ENCODE peak calls at places on chromosomes 13 and 19, in four cellular contexts. One of them, this sample, is unnamed.

GRCh38 chr13:29429496-29429895 is 166.0 kb downstream of the SLC7A1 start:
- DNase-seq in mesendoderm: no peak
- DNase-seq in mesenchymal stem cell: no peak
- DNase-seq in H1: no peak
- DNase-seq in this sample: no peak

GRCh38 chr13:35225582-35225981 is 250.9 kb downstream of the MAB21L1 start:
- DNase-seq in mesendoderm: peak; percentile 59
- DNase-seq in mesenchymal stem cell: no peak
- DNase-seq in H1: no peak
- DNase-seq in this sample: no peak

GRCh38 chr13:76886005-76886291 is 257 bp downstream of the KCTD12 start:
- DNase-seq in mesendoderm: no peak
- DNase-seq in mesenchymal stem cell: no peak
- DNase-seq in H1: peak; percentile 77
- DNase-seq in this sample: no peak

GRCh38 chr13:104984296-104984818 is 1551.1 kb downstream of the EFNB2 start:
- DNase-seq in mesendoderm: no peak
- DNase-seq in mesenchymal stem cell: peak; percentile 71
- DNase-seq in H1: no peak
- DNase-seq in this sample: peak; percentile 12

GRCh38 chr19:38210458-38210987 is 13.5 kb downstream of the DPF1 start:
- DNase-seq in mesendoderm: peak; percentile 91
- DNase-seq in mesenchymal stem cell: peak; percentile 38
- DNase-seq in H1: peak; percentile 90
- DNase-seq in this sample: peak; percentile 28

GRCh38 chr19:13986348-13986904 is 19.7 kb downstream of the RFX1 start:
- DNase-seq in mesendoderm: peak; percentile 93
- DNase-seq in mesenchymal stem cell: peak; percentile 77
- DNase-seq in H1: peak; percentile 85
- DNase-seq in this sample: peak; percentile 72

GRCh38 chr13:94710881-94711560 is 1.3 kb downstream of the SOX21 start:
- DNase-seq in mesendoderm: peak; percentile 50
- DNase-seq in mesenchymal stem cell: peak; percentile 20
- DNase-seq in H1: peak; percentile 78
- DNase-seq in this sample: no peak

GRCh38 chr13:101449971-101450748 is 2.3 kb upstream of the ITGBL1 start:
- DNase-seq in mesendoderm: no peak
- DNase-seq in mesenchymal stem cell: peak; percentile 83
- DNase-seq in H1: no peak
- DNase-seq in this sample: peak; percentile 93

GRCh38 chr19:4567584-4568071 is 8.1 kb upstream of the SEMA6B start:
- DNase-seq in mesendoderm: peak; percentile 76
- DNase-seq in mesenchymal stem cell: peak; percentile 41
- DNase-seq in H1: peak; percentile 99
- DNase-seq in this sample: peak; percentile 20

GRCh38 chr13:44932171-44932849 is 57.0 kb downstream of the NUFIP1 start:
- DNase-seq in mesendoderm: no peak
- DNase-seq in mesenchymal stem cell: peak; percentile 55
- DNase-seq in H1: no peak
- DNase-seq in this sample: peak; percentile 72

GRCh38 chr13:44930907-44931676 is 58.2 kb downstream of the NUFIP1 start:
- DNase-seq in mesendoderm: peak; percentile 44
- DNase-seq in mesenchymal stem cell: peak; percentile 62
- DNase-seq in H1: no peak
- DNase-seq in this sample: no peak

GRCh38 chr13:44927953-44928352 is 61.3 kb downstream of the NUFIP1 start:
- DNase-seq in mesendoderm: no peak
- DNase-seq in mesenchymal stem cell: peak; percentile 32
- DNase-seq in H1: no peak
- DNase-seq in this sample: peak; percentile 45

GRCh38 chr13:44929691-44930090 is 59.6 kb downstream of the NUFIP1 start:
- DNase-seq in mesendoderm: no peak
- DNase-seq in mesenchymal stem cell: no peak
- DNase-seq in H1: no peak
- DNase-seq in this sample: no peak

DNA sequence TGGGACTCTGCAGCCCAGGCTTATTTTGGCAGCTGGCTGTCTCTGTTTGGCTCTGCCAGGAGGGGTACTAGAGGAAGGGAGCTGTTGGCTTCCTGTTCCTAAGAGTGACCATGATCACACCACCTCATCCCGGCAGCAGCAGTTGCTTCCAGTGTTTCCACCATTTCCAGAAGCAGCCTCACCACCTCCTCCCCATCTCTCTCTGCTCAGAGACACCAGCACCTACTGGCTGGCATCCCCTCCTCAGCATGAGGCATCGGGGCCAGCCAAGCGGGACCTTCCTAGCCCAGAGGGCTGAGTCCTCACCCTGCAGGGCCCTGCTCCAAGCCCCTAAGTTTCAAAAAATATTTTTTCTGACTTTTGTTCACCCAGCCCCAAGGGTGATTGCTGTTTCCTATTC is 59.0 kb downstream of the NUFIP1 start:
- DNase-seq in mesendoderm: no peak
- DNase-seq in mesenchymal stem cell: no peak
- DNase-seq in H1: no peak
- DNase-seq in this sample: no peak
- H3K4me3 ChIP-seq in mesendoderm: no peak overlapping the region
- H3K4me3 ChIP-seq in mesenchymal stem cell: no peak overlapping the region
- H3K4me3 ChIP-seq in H1: no peak overlapping the region
- H3K4me3 ChIP-seq in this sample: no peak overlapping the region

GRCh38 chr13:110119943-110120905 is 186.7 kb downstream of the COL4A1 start:
- DNase-seq in mesendoderm: no peak
- DNase-seq in mesenchymal stem cell: no peak
- DNase-seq in H1: peak; percentile 35
- DNase-seq in this sample: peak; percentile 41
- H2BK120ac ChIP-seq in mesendoderm: no peak overlapping the region
- H2BK120ac ChIP-seq in mesenchymal stem cell: no peak overlapping the region
- H2BK120ac ChIP-seq in H1: no peak overlapping the region
- H2BK120ac ChIP-seq in this sample: no peak overlapping the region

DNA sequence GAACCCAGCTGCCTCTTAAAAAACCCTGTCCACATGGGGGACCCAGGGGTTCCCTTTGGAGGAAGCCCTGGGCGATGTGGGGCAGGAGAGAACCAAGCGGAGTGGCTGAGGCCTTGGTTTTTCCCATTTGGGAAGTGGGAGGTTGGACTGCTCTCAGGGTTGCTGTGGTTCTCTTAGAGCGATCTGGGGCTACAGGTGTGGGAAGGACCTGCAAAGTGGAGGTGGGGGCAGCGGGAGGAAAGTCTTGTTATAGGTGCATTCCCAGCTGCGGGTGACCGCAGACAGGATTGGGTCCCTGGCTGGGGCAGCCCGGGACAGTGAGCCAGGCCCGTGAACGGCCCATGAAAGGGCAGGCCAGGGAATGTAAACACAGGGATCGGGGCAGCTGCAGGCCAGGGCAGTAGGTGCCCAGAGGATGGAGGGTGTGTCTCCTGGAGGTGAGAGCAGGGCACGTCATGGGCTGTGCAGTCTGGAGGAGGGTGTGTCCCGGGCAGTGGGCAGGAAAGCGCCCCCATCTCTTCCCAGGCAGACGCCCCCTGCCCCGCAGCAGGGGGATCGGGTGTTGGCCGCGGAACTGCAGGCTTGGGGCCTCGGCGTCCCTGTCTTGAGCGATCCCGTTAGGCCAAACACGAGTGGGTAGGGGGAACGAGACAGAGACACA is 767 bp downstream of the SLC25A23 start:
- DNase-seq in mesendoderm: no peak
- DNase-seq in mesenchymal stem cell: no peak
- DNase-seq in H1: no peak
- DNase-seq in this sample: no peak
- H3K4me3 ChIP-seq in mesendoderm: peak overlapping the region; percentile 40
- H3K4me3 ChIP-seq in mesenchymal stem cell: peak overlapping the region; percentile 78
- H3K4me3 ChIP-seq in H1: peak overlapping the region; percentile 67
- H3K4me3 ChIP-seq in this sample: peak overlapping the region; percentile 58

GRCh38 chr19:34218818-34219164 is 35.6 kb upstream of the GARRE1 start:
- DNase-seq in mesendoderm: no peak
- DNase-seq in mesenchymal stem cell: no peak
- DNase-seq in H1: no peak
- DNase-seq in this sample: no peak
- H2BK120ac ChIP-seq in mesendoderm: no peak overlapping the region
- H2BK120ac ChIP-seq in mesenchymal stem cell: no peak overlapping the region
- H2BK120ac ChIP-seq in H1: no peak overlapping the region
- H2BK120ac ChIP-seq in this sample: no peak overlapping the region

DNA sequence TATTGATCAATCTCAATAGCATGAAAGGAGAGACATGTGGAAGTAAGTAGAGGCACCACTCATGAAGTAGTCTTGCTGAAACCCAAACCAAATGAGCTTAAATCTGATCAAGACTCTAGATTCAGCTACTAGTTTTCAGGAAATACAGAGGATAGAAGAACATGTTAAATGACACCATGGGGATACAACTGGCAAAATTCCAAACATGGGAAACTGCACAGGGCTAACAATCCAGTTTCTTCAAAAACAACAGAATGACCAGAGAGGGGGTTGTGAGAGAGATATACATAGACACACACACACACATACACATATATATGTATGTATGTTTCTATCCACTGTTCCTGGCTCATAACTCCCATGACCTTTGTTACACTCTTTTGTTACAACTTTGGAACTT is 44.8 kb downstream of the MRPL57 start:
- DNase-seq in mesendoderm: no peak
- DNase-seq in mesenchymal stem cell: no peak
- DNase-seq in H1: no peak
- DNase-seq in this sample: no peak
- H3K4me3 ChIP-seq in mesendoderm: no peak overlapping the region
- H3K4me3 ChIP-seq in mesenchymal stem cell: no peak overlapping the region
- H3K4me3 ChIP-seq in H1: no peak overlapping the region
- H3K4me3 ChIP-seq in this sample: no peak overlapping the region

GRCh38 chr19:51002101-51002532 is 713 bp upstream of the KLK8 start:
- DNase-seq in mesendoderm: no peak
- DNase-seq in mesenchymal stem cell: no peak
- DNase-seq in H1: no peak
- DNase-seq in this sample: no peak

GRCh38 chr19:51000981-51001380 is 423 bp downstream of the KLK8 start:
- DNase-seq in mesendoderm: peak; percentile 76
- DNase-seq in mesenchymal stem cell: no peak
- DNase-seq in H1: peak; percentile 67
- DNase-seq in this sample: no peak

GRCh38 chr19:51001495-51001894 is at the start of gene KLK8:
- DNase-seq in mesendoderm: peak; percentile 47
- DNase-seq in mesenchymal stem cell: no peak
- DNase-seq in H1: no peak
- DNase-seq in this sample: no peak

GRCh38 chr19:50998686-50999085 is 2.7 kb downstream of the KLK8 start:
- DNase-seq in mesendoderm: no peak
- DNase-seq in mesenchymal stem cell: no peak
- DNase-seq in H1: no peak
- DNase-seq in this sample: no peak

DNA sequence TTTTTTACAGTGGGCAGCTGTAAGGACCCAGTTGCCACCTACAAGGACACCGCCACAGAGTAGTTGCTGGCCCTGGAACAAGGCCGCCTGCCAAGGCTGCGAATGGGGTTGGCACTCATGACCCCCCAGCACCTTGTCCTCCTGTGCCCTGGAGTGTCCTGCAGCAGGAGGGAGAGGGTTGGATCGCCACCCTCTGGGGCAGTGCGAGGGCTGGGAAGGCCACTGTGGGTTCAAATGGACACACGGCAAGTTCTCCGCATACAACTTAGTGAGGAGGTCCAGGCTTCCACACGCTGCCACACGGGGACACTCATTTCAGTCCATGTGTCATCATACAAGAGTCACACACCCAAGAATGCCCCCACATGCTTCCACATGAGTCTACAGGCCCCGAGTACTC is 978 bp downstream of the KLK8 start:
- DNase-seq in mesendoderm: no peak
- DNase-seq in mesenchymal stem cell: no peak
- DNase-seq in H1: no peak
- DNase-seq in this sample: no peak
- H2BK120ac ChIP-seq in mesendoderm: no peak overlapping the region
- H2BK120ac ChIP-seq in mesenchymal stem cell: no peak overlapping the region
- H2BK120ac ChIP-seq in H1: no peak overlapping the region
- H2BK120ac ChIP-seq in this sample: no peak overlapping the region

DNA sequence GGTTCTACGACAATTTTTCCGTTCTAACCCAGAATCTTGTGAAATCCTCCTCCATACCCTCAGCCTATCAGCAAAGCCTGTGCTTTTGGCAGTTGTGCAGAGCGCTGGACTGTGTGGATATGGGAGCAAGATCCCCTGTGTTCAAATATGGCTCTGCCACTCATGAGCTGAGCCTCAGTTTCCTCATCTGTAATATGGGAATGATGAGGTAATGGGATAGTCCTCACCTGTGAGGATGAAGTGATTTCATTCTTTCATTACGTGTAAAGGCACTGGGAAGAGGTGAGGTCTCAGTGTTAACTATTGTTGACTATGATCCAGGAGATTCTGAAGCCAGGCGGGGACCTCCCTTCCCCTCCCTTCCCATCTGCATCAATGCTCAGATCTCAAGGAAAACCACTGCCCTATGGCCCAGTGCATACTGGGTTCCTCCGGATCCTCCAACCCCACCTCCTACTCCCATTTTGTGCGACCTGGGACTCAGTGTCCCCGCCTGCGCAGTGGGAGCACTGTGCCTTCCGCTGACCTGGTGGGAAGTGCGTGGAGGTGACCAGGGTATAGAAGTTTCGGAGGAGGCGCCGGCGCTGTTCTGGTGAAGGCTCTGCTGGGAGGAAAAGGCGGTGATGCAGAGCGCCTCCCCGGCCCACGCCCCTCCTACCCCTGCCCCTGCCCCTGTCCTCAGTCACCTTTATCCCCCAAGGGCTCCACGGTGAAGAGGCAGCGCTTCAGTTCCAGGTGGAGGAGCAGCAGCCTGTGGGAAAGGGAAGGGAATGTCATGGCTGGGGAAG is 5.0 kb downstream of the FUZ start:
- DNase-seq in mesendoderm: no peak
- DNase-seq in mesenchymal stem cell: no peak
- DNase-seq in H1: no peak
- DNase-seq in this sample: no peak
- H3K4me3 ChIP-seq in mesendoderm: no peak overlapping the region
- H3K4me3 ChIP-seq in mesenchymal stem cell: no peak overlapping the region
- H3K4me3 ChIP-seq in H1: peak overlapping the region; percentile 14
- H3K4me3 ChIP-seq in this sample: no peak overlapping the region

DNA sequence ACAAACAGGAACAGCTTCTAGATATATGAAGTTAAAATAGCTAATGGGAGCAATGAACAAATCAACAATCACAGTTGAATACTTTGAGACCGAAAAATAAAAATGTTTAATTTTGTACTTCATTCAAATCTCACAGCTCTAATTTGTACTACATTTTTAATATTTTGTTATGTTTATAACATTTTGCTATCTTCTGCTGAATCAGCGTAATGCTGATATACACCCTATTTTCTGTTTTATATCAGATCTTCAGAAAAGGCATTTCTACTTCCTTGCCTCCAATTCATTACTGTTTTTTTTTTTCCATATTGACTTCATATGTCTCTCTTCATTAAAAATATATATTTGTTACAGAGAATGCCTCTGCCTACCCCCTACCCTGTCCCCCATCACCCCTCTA is 27.9 kb upstream of the GPR183 start:
- DNase-seq in mesendoderm: no peak
- DNase-seq in mesenchymal stem cell: no peak
- DNase-seq in H1: no peak
- DNase-seq in this sample: no peak
- H2BK120ac ChIP-seq in mesendoderm: no peak overlapping the region
- H2BK120ac ChIP-seq in mesenchymal stem cell: no peak overlapping the region
- H2BK120ac ChIP-seq in H1: no peak overlapping the region
- H2BK120ac ChIP-seq in this sample: no peak overlapping the region

GRCh38 chr13:60018536-60018935 is 145.2 kb downstream of the DIAPH3 start:
- DNase-seq in mesendoderm: no peak
- DNase-seq in mesenchymal stem cell: no peak
- DNase-seq in H1: no peak
- DNase-seq in this sample: no peak
- H3K4me3 ChIP-seq in mesendoderm: no peak overlapping the region
- H3K4me3 ChIP-seq in mesenchymal stem cell: no peak overlapping the region
- H3K4me3 ChIP-seq in H1: no peak overlapping the region
- H3K4me3 ChIP-seq in this sample: no peak overlapping the region

This sample was measured in IMR-90.